ENCODE peak calls at places on chromosomes 12 and 14, in eight cellular contexts. P is uterus, C is cardiac fibroblast, W is GM23338, F is esophagus muscularis mucosa, E is AG04450, J is stomach, V is AG09309. G is an unnamed sample.

GRCh38 chr14:20415723-20416622 is 2.7 kb upstream of the TEP1 start:
- DNase-seq in P (no peak), C (peak), W (peak), F (no peak), E (peak), J (no peak), V (no peak), G (peak)

GRCh38 chr14:39368261-39368959 is 63.8 kb downstream of the FBXO33 start:
- DNase-seq in P (peak), C (peak), W (peak), F (no peak), E (peak), J (peak), V (peak), G (peak)

GRCh38 chr12:122503783-122504590 is 3.3 kb upstream of the ZCCHC8 start:
- DNase-seq in P (no peak), C (no peak), W (no peak), F (no peak), E (no peak), J (no peak), V (no peak), G (no peak)

GRCh38 chr12:109239179-109239578 is 69.9 kb downstream of the FOXN4 start:
- DNase-seq in P (no peak), C (no peak), W (no peak), F (no peak), E (no peak), J (no peak), V (no peak), G (no peak)

GRCh38 chr12:51592034-51592705 is 1.1 kb downstream of the SCN8A start:
- DNase-seq in P (no peak), C (peak), W (peak), F (no peak), E (peak), J (no peak), V (peak), G (no peak)

GRCh38 chr14:60650382-60650961 is 1.2 kb upstream of the SIX1 start:
- DNase-seq in P (no peak), C (no peak), W (no peak), F (no peak), E (no peak), J (no peak), V (no peak), G (no peak)

GRCh38 chr12:121966959-121967358 is 48.6 kb downstream of the CFAP251 start:
- DNase-seq in P (no peak), C (no peak), W (no peak), F (no peak), E (no peak), J (no peak), V (no peak), G (no peak)

GRCh38 chr12:101743724-101744472 is 4.6 kb upstream of the SYCP3 start:
- DNase-seq in P (no peak), C (no peak), W (no peak), F (no peak), E (no peak), J (no peak), V (no peak), G (peak)

GRCh38 chr12:2652401-2653081 is 142.2 kb upstream of the FKBP4 start:
- DNase-seq in P (no peak), C (no peak), W (peak), F (no peak), E (no peak), J (no peak), V (no peak), G (no peak)

GRCh38 chr14:90970167-90970600 is 90.3 kb downstream of the RPS6KA5 start:
- DNase-seq in P (no peak), C (peak), W (no peak), F (no peak), E (no peak), J (no peak), V (no peak), G (peak)

GRCh38 chr12:86186449-86186848 is 69.7 kb downstream of the MGAT4C start:
- DNase-seq in P (no peak), C (no peak), W (peak), F (no peak), E (no peak), J (no peak), V (no peak), G (no peak)
- TF ChIP-seq CTCF in P (no peak), C (no peak), W (peak), F (no peak), E (peak), J (no peak), V (no peak), G (no peak)

GRCh38 chr12:6925543-6926279 is 2.0 kb upstream of the ATN1 start:
- DNase-seq in P (peak), C (peak), W (peak), F (no peak), E (peak), J (peak), V (peak), G (no peak)
- TF ChIP-seq CTCF in P (peak), C (no peak), W (no peak), F (no peak), E (no peak), J (no peak), V (no peak), G (no peak)

GRCh38 chr12:70577283-70577634 is 60.0 kb downstream of the PTPRB start:
- DNase-seq in P (no peak), C (no peak), W (no peak), F (no peak), E (no peak), J (no peak), V (no peak), G (no peak)
- TF ChIP-seq CTCF in P (no peak), C (no peak), W (no peak), F (no peak), E (no peak), J (peak), V (no peak), G (no peak)

GRCh38 chr12:130459916-130460315 is 122.2 kb downstream of the PIWIL1 start:
- DNase-seq in P (no peak), C (no peak), W (no peak), F (no peak), E (no peak), J (no peak), V (no peak), G (no peak)
- TF ChIP-seq CTCF in P (no peak), C (no peak), W (no peak), F (no peak), E (no peak), J (no peak), V (no peak), G (no peak)

GRCh38 chr14:92121670-92122350 is at the start of the genes CPSF2 and NDUFB1:
- DNase-seq in P (peak), C (peak), W (peak), F (peak), E (no peak), J (peak), V (no peak), G (peak)
- TF ChIP-seq CTCF in P (peak), C (no peak), W (no peak), F (no peak), E (no peak), J (no peak), V (no peak), G (no peak)

GRCh38 chr12:9104087-9104486 is 11.6 kb downstream of the A2M start:
- DNase-seq in P (no peak), C (no peak), W (no peak), F (no peak), E (no peak), J (no peak), V (no peak), G (no peak)

GRCh38 chr12:9106067-9106466 is 9.7 kb downstream of the A2M start:
- DNase-seq in P (no peak), C (no peak), W (no peak), F (no peak), E (no peak), J (no peak), V (no peak), G (no peak)

GRCh38 chr12:9101018-9101687 is 14.6 kb downstream of the A2M start:
- DNase-seq in P (no peak), C (no peak), W (no peak), F (no peak), E (no peak), J (no peak), V (no peak), G (no peak)

GRCh38 chr12:9104767-9105423 is 10.8 kb downstream of the A2M start:
- DNase-seq in P (no peak), C (no peak), W (no peak), F (no peak), E (no peak), J (no peak), V (no peak), G (no peak)

GRCh38 chr12:9103050-9103854 is 12.5 kb downstream of the A2M start:
- DNase-seq in P (no peak), C (no peak), W (no peak), F (no peak), E (no peak), J (no peak), V (no peak), G (no peak)
- TF ChIP-seq CTCF in P (no peak), C (no peak), W (no peak), F (no peak), E (no peak), J (no peak), V (no peak), G (no peak)

DNA sequence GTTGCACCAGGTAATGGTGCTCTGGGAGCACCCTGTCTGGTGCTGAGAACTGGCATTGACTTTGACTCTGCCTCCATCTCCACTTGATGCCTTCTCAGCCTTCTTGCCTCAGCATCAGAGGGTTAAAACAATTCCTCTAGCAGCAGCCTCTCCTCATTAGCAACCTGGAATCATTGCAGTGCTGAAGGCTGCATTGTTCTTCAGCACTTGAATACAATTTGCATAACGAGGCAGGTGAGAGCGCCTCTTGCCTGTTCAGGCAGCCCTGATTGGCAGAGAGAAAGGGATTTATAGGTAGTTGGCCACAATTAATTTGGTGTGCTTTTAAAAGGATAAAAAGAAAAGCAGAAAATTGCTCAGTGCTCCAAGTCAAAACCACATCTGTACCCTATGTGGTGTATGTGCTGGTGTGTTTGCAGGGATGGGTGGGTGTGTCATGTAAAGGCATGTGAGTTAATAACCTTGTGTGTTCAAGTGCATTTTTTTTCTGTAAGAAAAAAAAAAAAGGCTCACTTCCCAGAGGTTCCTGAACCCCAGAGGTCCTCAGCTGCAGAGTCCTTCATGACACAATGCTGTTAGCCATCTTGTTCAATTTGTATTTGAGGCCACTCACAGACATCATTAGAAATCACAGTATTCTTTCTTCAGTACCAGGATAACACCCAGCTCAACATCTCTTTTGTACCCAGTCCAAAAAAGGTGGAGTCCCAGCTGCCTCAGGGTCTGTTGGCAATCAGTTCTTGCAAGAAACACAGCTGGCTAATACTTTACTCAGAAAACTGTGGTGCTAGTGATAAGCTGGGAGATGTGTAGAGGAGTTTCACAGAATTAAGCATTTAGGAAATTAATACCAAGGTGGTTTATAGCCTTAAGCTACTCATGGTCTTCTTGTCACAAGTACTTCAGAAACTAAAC is 385.6 kb downstream of the GRIN2B start:
- DNase-seq in P (no peak), C (no peak), W (peak), F (no peak), E (no peak), J (no peak), V (no peak), G (no peak)
- TF ChIP-seq CTCF in P (no peak), C (no peak), W (no peak), F (no peak), E (no peak), J (no peak), V (no peak), G (no peak)

GRCh38 chr14:96146131-96146771 is 58.4 kb upstream of the BDKRB2 start:
- DNase-seq in P (no peak), C (peak), W (no peak), F (peak), E (no peak), J (peak), V (peak), G (no peak)
- TF ChIP-seq CTCF in P (no peak), C (no peak), W (no peak), F (no peak), E (no peak), J (no peak), V (no peak), G (no peak)

GRCh38 chr14:56004323-56004722 is 113.9 kb upstream of the PELI2 start:
- DNase-seq in P (no peak), C (no peak), W (no peak), F (no peak), E (no peak), J (no peak), V (no peak), G (no peak)
- TF ChIP-seq CTCF in P (no peak), C (no peak), W (no peak), F (no peak), E (no peak), J (no peak), V (no peak), G (no peak)

GRCh38 chr12:13027508-13027907 is 16.7 kb upstream of the FAM234B start:
- DNase-seq in P (no peak), C (no peak), W (no peak), F (no peak), E (no peak), J (no peak), V (no peak), G (no peak)

GRCh38 chr12:13028825-13029570 is 15.2 kb upstream of the FAM234B start:
- DNase-seq in P (no peak), C (no peak), W (peak), F (no peak), E (no peak), J (no peak), V (no peak), G (no peak)

GRCh38 chr12:13022737-13023370 is 21.3 kb upstream of the FAM234B start:
- DNase-seq in P (no peak), C (peak), W (no peak), F (no peak), E (no peak), J (no peak), V (no peak), G (no peak)

GRCh38 chr12:13027032-13027431 is 17.1 kb upstream of the FAM234B start:
- DNase-seq in P (no peak), C (no peak), W (no peak), F (no peak), E (no peak), J (no peak), V (no peak), G (no peak)

DNA sequence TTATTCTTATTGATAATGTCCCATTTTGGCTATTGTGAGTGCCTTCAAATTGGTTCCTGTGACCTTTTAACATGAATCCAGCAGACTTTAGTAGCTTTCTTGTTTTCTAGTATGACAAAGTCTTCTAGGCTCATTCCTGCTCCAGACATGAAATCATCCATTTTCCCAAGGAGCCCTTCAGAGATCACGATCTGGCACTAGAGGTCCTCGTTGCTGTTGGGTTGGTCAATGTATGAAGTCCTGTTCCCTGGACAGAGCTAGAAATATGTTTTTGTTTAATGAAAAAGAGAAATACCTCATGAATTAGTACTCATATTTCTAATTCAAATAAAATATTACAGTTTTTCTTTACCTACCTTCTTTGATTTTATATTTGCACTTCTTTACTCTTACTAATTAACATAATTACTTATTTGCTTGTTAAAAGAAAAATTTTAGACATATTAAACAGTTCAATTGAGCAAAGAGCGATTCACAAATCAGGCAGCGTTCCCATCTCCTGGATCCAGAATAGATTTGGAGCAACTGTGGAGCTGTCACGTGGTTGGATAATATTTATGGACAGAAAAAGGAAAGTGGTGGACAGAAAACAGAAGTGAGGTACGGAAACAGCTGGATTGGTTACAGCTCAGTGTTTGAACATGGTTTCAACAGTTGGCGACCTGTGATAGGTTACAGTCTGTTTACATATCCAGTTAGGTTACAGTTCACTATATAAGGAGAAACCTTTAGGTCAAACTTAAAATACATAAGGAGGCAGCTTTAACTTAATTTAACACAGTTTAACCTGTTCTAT is 19.8 kb upstream of the FAM234B start:
- DNase-seq in P (no peak), C (peak), W (peak), F (no peak), E (no peak), J (peak), V (peak), G (no peak)
- TF ChIP-seq CTCF in P (peak), C (peak), W (peak), F (peak), E (peak), J (no peak), V (peak), G (peak)

G was measured in GM13976.